ENCODE peak calls at places on chromosomes 3 and 15, in eight cellular contexts. X is activated effector memory CD4-positive, alpha-beta T cell treated with anti-CD3 and anti-CD28 coated beads, Interleukin-2, amount 50 U/mL, for 16 hours; V is HEK293T; E is progenitor cell of endocrine pancreas; C is spleen; S is AG20443; J is NCI-H460; Y is stimulated activated CD4-positive, alpha-beta T cell treated with anti-CD3 and anti-CD28 coated beads, Interleukin-2, amount 100 ng/mL, for 24 hours. R is an unnamed sample.

GRCh38 chr15:39145854-39146253 is 435.0 kb upstream of the THBS1 start:
- DNase-seq in X (no peak), V (no peak), E (no peak), C (no peak), S (no peak), J (no peak), Y (no peak), R (no peak)

GRCh38 chr3:170977911-170978310 is 48.6 kb downstream of the SLC2A2 start:
- DNase-seq in X (no peak), V (no peak), E (no peak), C (no peak), S (no peak), J (no peak), Y (no peak), R (peak)

GRCh38 chr3:120555661-120556509 is 40.3 kb upstream of the NDUFB4 start:
- DNase-seq in X (no peak), V (no peak), E (no peak), C (no peak), S (no peak), J (no peak), Y (no peak), R (no peak)

GRCh38 chr15:99416191-99417188 is 149.3 kb upstream of the MEF2A start:
- DNase-seq in X (no peak), V (no peak), E (no peak), C (no peak), S (no peak), J (no peak), Y (no peak), R (no peak)

GRCh38 chr3:129003578-129004112 is 2.5 kb downstream of the EFCC1 start:
- DNase-seq in X (peak), V (no peak), E (peak), C (peak), S (no peak), J (peak), Y (peak), R (peak)

GRCh38 chr3:111246967-111247760 is 175.5 kb downstream of the NECTIN3 start:
- DNase-seq in X (no peak), V (no peak), E (no peak), C (no peak), S (peak), J (no peak), Y (no peak), R (peak)

GRCh38 chr3:105996781-105997180 is 128.0 kb upstream of the CBLB start:
- DNase-seq in X (no peak), V (no peak), E (no peak), C (no peak), S (no peak), J (no peak), Y (no peak), R (no peak)

GRCh38 chr15:71647479-71647792 is 162.9 kb upstream of the NR2E3 start:
- DNase-seq in X (no peak), V (no peak), E (no peak), C (no peak), S (peak), J (no peak), Y (no peak), R (no peak)

GRCh38 chr3:5563537-5564277 is 376.2 kb downstream of the EDEM1 start:
- DNase-seq in X (no peak), V (no peak), E (no peak), C (no peak), S (no peak), J (no peak), Y (no peak), R (no peak)

GRCh38 chr15:86445750-86446149 is 366.1 kb downstream of the AGBL1 start:
- DNase-seq in X (no peak), V (no peak), E (no peak), C (no peak), S (no peak), J (no peak), Y (no peak), R (no peak)

GRCh38 chr3:69091389-69092029 is 6.8 kb downstream of the ARL6IP5 start:
- DNase-seq in X (no peak), V (no peak), E (no peak), C (no peak), S (no peak), J (no peak), Y (no peak), R (no peak)

GRCh38 chr3:36796896-36797295 is 32.5 kb upstream of the DCLK3 start:
- DNase-seq in X (no peak), V (no peak), E (no peak), C (no peak), S (peak), J (no peak), Y (no peak), R (no peak)

GRCh38 chr3:111392911-111393351 is 149.1 kb upstream of the CD96 start:
- DNase-seq in X (peak), V (no peak), E (no peak), C (no peak), S (no peak), J (no peak), Y (peak), R (peak)

GRCh38 chr3:32374788-32375595 is 16.7 kb upstream of the CMTM7 start:
- DNase-seq in X (peak), V (peak), E (peak), C (no peak), S (peak), J (peak), Y (peak), R (peak)

R was measured in A549.